ENCODE peak calls at places on chromosome 20, in five cellular contexts. X is SK-N-SH, G is GM23338, S is hepatocyte, R is GM23248. V is an unnamed sample. For H3K9me2, the result is how much of the 10 kb centered on the place peaks cover.

GRCh38 chr20:49207071-49207470 is 12.1 kb upstream of the DDX27 start:
- DNase-seq in X (no peak), G (peak), S (no peak), R (no peak), V (peak)

GRCh38 chr20:60974022-60974421 is 278.0 kb upstream of the CDH4 start:
- DNase-seq in X (no peak), G (no peak), S (no peak), R (no peak), V (no peak)

GRCh38 chr20:47950103-47950502 is 164.8 kb upstream of the SULF2 start:
- DNase-seq in X (peak), G (no peak), S (peak), R (peak), V (no peak)

GRCh38 chr20:34022154-34022842 is 28.6 kb downstream of the RALY start:
- DNase-seq in X (peak), G (peak), S (peak), R (peak), V (peak)

GRCh38 chr20:19964289-19965263 is 52.6 kb upstream of the NAA20 start:
- DNase-seq in X (no peak), G (no peak), S (peak), R (peak), V (no peak)

GRCh38 chr20:35497780-35498189 is 31.7 kb downstream of the C20orf173 start:
- DNase-seq in X (no peak), G (no peak), S (no peak), R (no peak), V (no peak)

GRCh38 chr20:6566821-6567220 is 200.7 kb upstream of the BMP2 start:
- DNase-seq in X (no peak), G (no peak), S (peak), R (peak), V (no peak)

GRCh38 chr20:10177326-10177725 is 41.3 kb upstream of the SNAP25 start:
- DNase-seq in X (no peak), G (no peak), S (no peak), R (no peak), V (no peak)

GRCh38 chr20:34626978-34627377 is 49.9 kb downstream of the PIGU start:
- DNase-seq in X (no peak), G (no peak), S (no peak), R (no peak), V (no peak)

GRCh38 chr20:6576721-6577120 is 190.8 kb upstream of the BMP2 start:
- DNase-seq in X (no peak), G (no peak), S (no peak), R (peak), V (no peak)

GRCh38 chr20:32116079-32116521 is 6.6 kb downstream of the TM9SF4 start:
- DNase-seq in X (no peak), G (peak), S (no peak), R (peak), V (no peak)

GRCh38 chr20:9100721-9101120 is 31.8 kb downstream of the PLCB4 start:
- DNase-seq in X (no peak), G (no peak), S (no peak), R (no peak), V (no peak)

GRCh38 chr20:60242836-60243520 is 284.8 kb downstream of the CDH26 start:
- DNase-seq in X (no peak), G (no peak), S (no peak), R (peak), V (no peak)

GRCh38 chr20:41072099-41072798 is 43.6 kb downstream of the TOP1 start:
- DNase-seq in X (no peak), G (no peak), S (peak), R (peak), V (no peak)

GRCh38 chr20:16580127-16580526 is 6.9 kb upstream of the KIF16B start:
- DNase-seq in X (peak), G (no peak), S (peak), R (peak), V (no peak)

GRCh38 chr20:19992996-19993908 is 23.9 kb upstream of the NAA20 start:
- DNase-seq in X (peak), G (peak), S (peak), R (peak), V (no peak)

GRCh38 chr20:25424536-25424935 is 17.1 kb downstream of the GINS1 start:
- DNase-seq in X (no peak), G (no peak), S (no peak), R (no peak), V (no peak)
- H3K9me2 ChIP-seq in X (under half), G (under half), S (under half), R (under half), V (under half)

DNA sequence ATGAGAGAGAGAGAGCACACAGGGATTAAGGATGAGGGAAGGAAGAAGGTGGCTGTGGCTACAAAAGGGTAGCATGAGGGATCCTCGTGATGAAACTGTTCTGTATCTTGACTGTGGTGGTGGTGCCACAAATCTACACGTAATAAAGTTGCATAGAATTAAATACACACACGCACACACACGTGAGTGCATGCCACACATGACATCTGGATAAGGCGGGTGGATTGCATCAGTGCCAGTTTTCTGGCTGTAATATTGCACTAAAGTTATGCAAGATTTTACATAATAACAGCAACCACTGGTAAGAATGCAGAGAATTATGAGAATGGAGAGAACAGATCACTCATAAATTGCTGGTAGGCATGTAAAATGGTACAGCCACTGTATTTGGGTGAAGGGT is 16.9 kb upstream of the STK35 start:
- DNase-seq in X (no peak), G (no peak), S (no peak), R (peak), V (no peak)
- H3K27ac ChIP-seq in X (no peak), G (no peak), S (no peak), R (peak), V (no peak)

GRCh38 chr20:45179166-45179565 is 4.5 kb downstream of the PI3 start:
- DNase-seq in X (no peak), G (no peak), S (no peak), R (peak), V (no peak)

GRCh38 chr20:45174434-45175364 is at the start of gene PI3:
- DNase-seq in X (no peak), G (no peak), S (peak), R (no peak), V (no peak)

GRCh38 chr20:45176526-45176925 is 1.8 kb downstream of the PI3 start:
- DNase-seq in X (no peak), G (no peak), S (no peak), R (no peak), V (no peak)

DNA sequence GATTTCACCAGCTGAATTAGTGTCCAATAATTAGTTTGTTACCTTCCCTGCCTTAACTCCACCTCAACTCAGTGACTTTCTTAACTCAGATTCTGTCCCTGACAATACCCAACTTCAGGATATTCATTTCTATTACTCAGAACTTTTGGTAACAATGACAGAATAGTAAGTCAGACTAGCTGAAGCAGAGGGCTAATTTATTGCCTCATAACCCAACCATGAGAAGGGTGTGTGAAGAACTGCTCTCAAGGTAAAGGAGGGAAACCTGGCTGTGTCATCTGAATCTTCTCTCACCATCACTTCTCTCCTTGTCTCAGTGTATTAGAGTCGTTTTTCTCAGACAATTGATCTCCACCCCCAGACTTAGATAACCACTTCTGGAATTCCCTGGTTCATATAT is 1.2 kb upstream of the PI3 start:
- DNase-seq in X (no peak), G (no peak), S (no peak), R (no peak), V (no peak)
- H3K9me2 ChIP-seq in X (under half), G (under half), S (under half), R (under half), V (under half)

GRCh38 chr20:52681288-52681687 is 290.9 kb upstream of the TSHZ2 start:
- DNase-seq in X (no peak), G (no peak), S (no peak), R (no peak), V (no peak)
- H3K27ac ChIP-seq in X (no peak), G (no peak), S (no peak), R (no peak), V (no peak)

DNA sequence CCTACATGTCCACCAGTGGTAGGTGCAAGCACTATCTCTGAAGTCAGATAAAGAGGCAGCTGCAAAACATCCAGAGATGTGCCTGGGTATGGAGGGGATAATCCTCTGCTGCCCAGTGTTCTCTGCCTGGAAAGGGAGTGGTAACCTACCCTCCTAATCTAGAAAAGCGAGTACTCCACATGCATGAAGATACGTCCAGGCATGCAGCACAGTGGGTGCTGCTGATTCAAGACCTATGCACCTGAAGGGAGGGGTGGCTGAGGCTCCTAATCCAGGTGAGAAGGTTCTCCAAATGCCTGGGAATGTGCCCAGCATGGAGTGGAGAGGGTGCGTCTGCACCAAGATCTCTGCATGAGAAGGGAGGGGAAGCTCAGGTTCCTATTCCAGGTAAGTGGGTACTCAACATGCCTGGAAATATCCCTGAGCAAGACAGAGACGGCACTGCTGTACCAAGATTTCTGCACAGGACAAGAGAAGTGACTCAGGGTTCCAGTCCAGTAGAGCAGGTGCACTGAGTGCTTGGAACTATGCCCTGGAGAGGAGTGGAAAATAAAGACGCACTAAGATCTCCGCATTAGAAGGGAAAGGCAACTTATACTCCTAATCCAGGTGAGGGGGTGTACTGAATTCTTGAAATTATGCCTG is 9.3 kb downstream of the CST4 start:
- DNase-seq in X (no peak), G (no peak), S (no peak), R (no peak), V (no peak)
- H3K9me2 ChIP-seq in X (under half), G (under half), S (under half), R (under half), V (under half)

DNA sequence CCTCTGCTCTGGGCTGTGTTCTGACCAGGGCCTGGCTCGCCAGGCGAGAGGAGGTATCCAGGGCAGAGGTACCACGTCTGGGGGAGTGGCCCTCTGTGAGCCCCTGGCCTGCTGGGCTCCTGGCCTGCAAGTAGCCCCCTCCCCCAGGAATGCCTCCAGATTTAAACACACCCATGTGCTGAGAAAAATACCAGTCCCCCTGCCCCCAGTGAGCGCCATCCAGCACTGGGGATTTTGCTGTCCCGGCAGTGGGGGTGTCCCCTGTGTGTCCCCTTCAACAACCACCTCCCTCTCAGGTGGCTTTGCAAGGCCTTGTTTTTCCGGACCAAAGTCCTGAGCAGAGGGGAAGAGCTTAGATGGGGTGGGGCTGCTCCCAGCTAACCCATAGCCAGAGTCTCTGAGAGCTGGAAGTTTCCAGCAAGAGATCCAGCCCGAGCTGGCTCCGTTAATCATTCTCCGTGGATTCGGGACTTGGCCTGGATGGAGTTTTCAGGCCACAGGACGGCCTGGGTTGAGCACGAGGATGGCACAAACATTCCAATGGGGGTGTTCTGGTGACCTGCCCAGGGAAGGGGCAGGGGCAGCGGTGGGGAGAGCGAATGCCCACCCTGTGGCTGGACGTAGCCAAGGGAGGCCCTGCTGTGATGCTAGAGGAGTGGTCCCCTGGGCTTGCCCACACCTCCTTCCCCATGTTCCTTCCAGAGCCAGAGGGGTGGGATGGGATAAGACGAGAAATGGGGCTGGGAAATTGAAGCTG is 29.0 kb downstream of the PCK1 start:
- DNase-seq in X (no peak), G (peak), S (peak), R (no peak), V (no peak)
- H3K27ac ChIP-seq in X (no peak), G (no peak), S (peak), R (no peak), V (no peak)

DNA sequence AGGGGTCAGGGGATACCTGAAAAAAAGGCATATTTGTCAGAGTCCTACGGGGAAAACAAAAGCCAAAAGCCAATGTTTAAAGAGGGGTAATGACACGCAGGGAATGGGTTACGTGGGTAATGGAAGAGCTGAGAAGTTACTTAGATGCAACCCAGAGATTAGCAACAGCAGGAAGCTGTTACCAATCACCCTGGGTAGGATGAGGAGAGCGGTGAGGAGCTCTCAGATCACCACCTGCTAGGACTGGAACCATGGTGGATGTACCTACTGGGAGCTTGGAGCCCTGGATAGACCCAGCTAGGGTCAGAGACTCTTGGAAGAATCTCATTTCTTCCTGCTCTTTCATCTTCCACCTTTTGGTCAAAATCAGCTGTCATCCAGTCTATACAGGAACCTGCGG is 51.2 kb upstream of the RNF24 start:
- DNase-seq in X (no peak), G (no peak), S (no peak), R (no peak), V (no peak)
- H3K9me2 ChIP-seq in X (under half), G (under half), S (under half), R (under half), V (under half)

DNA sequence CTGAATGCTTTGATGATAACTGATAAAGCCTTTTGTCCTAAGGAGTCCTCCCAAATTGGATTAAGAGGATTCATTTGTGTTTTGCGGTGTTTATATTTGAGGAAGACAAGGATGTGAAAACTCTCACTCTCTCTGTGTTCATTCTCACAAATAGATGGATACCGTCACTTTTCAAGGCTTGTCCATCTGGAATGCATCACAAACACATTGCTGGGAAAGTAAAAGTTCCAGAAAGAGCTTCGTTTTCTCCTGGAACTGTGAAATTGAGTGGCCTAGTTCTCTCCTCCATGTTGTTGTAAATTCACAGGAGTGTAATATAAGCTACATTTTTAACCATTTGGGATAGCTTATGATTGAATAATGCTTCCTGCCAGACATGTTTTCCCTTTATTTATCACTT is 581.6 kb upstream of the FLRT3 start:
- DNase-seq in X (no peak), G (no peak), S (no peak), R (no peak), V (no peak)
- H3K27ac ChIP-seq in X (peak), G (peak), S (peak), R (no peak), V (no peak)

DNA sequence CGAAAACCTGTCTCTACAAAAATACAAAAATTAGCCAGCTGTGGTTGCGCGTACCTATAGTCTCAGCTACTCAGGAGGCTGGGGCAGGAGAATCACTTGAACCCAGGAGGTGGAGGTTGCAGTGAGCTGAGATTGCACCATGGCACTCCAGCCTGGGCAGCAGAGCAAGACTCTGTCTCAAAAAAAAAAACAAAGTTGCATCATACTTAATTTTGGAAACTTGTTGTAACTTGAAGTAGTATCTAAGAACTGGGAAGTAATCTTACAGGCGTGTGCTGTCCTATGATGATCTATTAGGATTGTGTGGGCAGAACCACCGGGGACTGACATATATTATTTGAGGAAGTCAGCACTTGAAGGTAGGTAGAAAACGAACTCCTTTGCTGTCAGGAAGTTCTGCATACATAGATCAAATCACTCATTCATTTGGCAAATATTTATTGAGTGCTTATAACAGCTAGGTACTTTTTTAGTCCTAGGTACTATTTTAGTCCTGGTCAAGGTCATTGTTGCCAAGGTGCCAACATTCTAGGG is 188.5 kb downstream of the ZNF217 start:
- DNase-seq in X (no peak), G (no peak), S (no peak), R (no peak), V (no peak)
- H3K9me2 ChIP-seq in X (under half), G (under half), S (under half), R (under half), V (under half)

GRCh38 chr20:64035066-64035932 is 683 bp upstream of the C20orf204 start:
- DNase-seq in X (no peak), G (no peak), S (no peak), R (no peak), V (no peak)
- H3K27ac ChIP-seq in X (no peak), G (no peak), S (no peak), R (no peak), V (no peak)